ENCODE peak calls at places on chromosomes 16 and 17, in nine cellular contexts. One of them, this sample, is unnamed.

GRCh38 chr16:80788016-80788415 is 16.4 kb downstream of the CDYL2 start:
- DNase-seq in activated CD8-positive, alpha-beta memory T cell treated with anti-CD3 and anti-CD28 coated beads for 1 hour: no peak
- DNase-seq in T-cell: no peak
- DNase-seq in GM10248: no peak
- DNase-seq in iPS-NIHi11: no peak
- DNase-seq in T1000: no peak
- DNase-seq in naive B cell: no peak
- DNase-seq in GM04503: peak; percentile 68
- DNase-seq in NCI-H226: no peak
- DNase-seq in this sample: peak; percentile 30

GRCh38 chr17:511001-511690 is 158.5 kb upstream of the RPH3AL start:
- DNase-seq in activated CD8-positive, alpha-beta memory T cell treated with anti-CD3 and anti-CD28 coated beads for 1 hour: no peak
- DNase-seq in T-cell: no peak
- DNase-seq in GM10248: no peak
- DNase-seq in iPS-NIHi11: no peak
- DNase-seq in T1000: peak; percentile 31
- DNase-seq in naive B cell: no peak
- DNase-seq in GM04503: peak; percentile 75
- DNase-seq in NCI-H226: no peak
- DNase-seq in this sample: peak; percentile 65

GRCh38 chr17:67157732-67158639 is 87.0 kb downstream of the HELZ start:
- DNase-seq in activated CD8-positive, alpha-beta memory T cell treated with anti-CD3 and anti-CD28 coated beads for 1 hour: no peak
- DNase-seq in T-cell: no peak
- DNase-seq in GM10248: peak; percentile 17
- DNase-seq in iPS-NIHi11: peak; percentile 21
- DNase-seq in T1000: no peak
- DNase-seq in naive B cell: no peak
- DNase-seq in GM04503: no peak
- DNase-seq in NCI-H226: peak; percentile 17
- DNase-seq in this sample: no peak

GRCh38 chr16:75532791-75533190 is 3.1 kb downstream of the CHST5 start:
- DNase-seq in activated CD8-positive, alpha-beta memory T cell treated with anti-CD3 and anti-CD28 coated beads for 1 hour: no peak
- DNase-seq in T-cell: no peak
- DNase-seq in GM10248: no peak
- DNase-seq in iPS-NIHi11: no peak
- DNase-seq in T1000: no peak
- DNase-seq in naive B cell: no peak
- DNase-seq in GM04503: no peak
- DNase-seq in NCI-H226: no peak
- DNase-seq in this sample: no peak

GRCh38 chr16:47309581-47310312 is 151.1 kb downstream of the ITFG1 start:
- DNase-seq in activated CD8-positive, alpha-beta memory T cell treated with anti-CD3 and anti-CD28 coated beads for 1 hour: no peak
- DNase-seq in T-cell: no peak
- DNase-seq in GM10248: no peak
- DNase-seq in iPS-NIHi11: no peak
- DNase-seq in T1000: no peak
- DNase-seq in naive B cell: no peak
- DNase-seq in GM04503: no peak
- DNase-seq in NCI-H226: no peak
- DNase-seq in this sample: no peak

GRCh38 chr17:48540213-48540612 is 4.7 kb downstream of the HOXB2 start:
- DNase-seq in activated CD8-positive, alpha-beta memory T cell treated with anti-CD3 and anti-CD28 coated beads for 1 hour: no peak
- DNase-seq in T-cell: no peak
- DNase-seq in GM10248: no peak
- DNase-seq in iPS-NIHi11: no peak
- DNase-seq in T1000: no peak
- DNase-seq in naive B cell: no peak
- DNase-seq in GM04503: no peak
- DNase-seq in NCI-H226: no peak
- DNase-seq in this sample: no peak

GRCh38 chr16:67555795-67556212 is 6.5 kb upstream of the CTCF start:
- DNase-seq in activated CD8-positive, alpha-beta memory T cell treated with anti-CD3 and anti-CD28 coated beads for 1 hour: no peak
- DNase-seq in T-cell: no peak
- DNase-seq in GM10248: no peak
- DNase-seq in iPS-NIHi11: no peak
- DNase-seq in T1000: no peak
- DNase-seq in naive B cell: no peak
- DNase-seq in GM04503: peak; percentile 30
- DNase-seq in NCI-H226: no peak
- DNase-seq in this sample: peak; percentile 86

GRCh38 chr16:13542284-13542683 is 377.7 kb upstream of the ERCC4 start:
- DNase-seq in activated CD8-positive, alpha-beta memory T cell treated with anti-CD3 and anti-CD28 coated beads for 1 hour: no peak
- DNase-seq in T-cell: no peak
- DNase-seq in GM10248: no peak
- DNase-seq in iPS-NIHi11: no peak
- DNase-seq in T1000: no peak
- DNase-seq in naive B cell: no peak
- DNase-seq in GM04503: no peak
- DNase-seq in NCI-H226: no peak
- DNase-seq in this sample: no peak

GRCh38 chr17:59746849-59747445 is 39.5 kb downstream of the VMP1 start:
- DNase-seq in activated CD8-positive, alpha-beta memory T cell treated with anti-CD3 and anti-CD28 coated beads for 1 hour: no peak
- DNase-seq in T-cell: no peak
- DNase-seq in GM10248: peak; percentile 50
- DNase-seq in iPS-NIHi11: peak; percentile 26
- DNase-seq in T1000: no peak
- DNase-seq in naive B cell: no peak
- DNase-seq in GM04503: no peak
- DNase-seq in NCI-H226: no peak
- DNase-seq in this sample: no peak

GRCh38 chr16:10514369-10515055 is 65.9 kb downstream of the EMP2 start:
- DNase-seq in activated CD8-positive, alpha-beta memory T cell treated with anti-CD3 and anti-CD28 coated beads for 1 hour: peak; percentile 11
- DNase-seq in T-cell: peak; percentile 41
- DNase-seq in GM10248: peak; percentile 54
- DNase-seq in iPS-NIHi11: peak; percentile 58
- DNase-seq in T1000: peak; percentile 28
- DNase-seq in naive B cell: peak; percentile 55
- DNase-seq in GM04503: peak; percentile 27
- DNase-seq in NCI-H226: no peak
- DNase-seq in this sample: no peak

GRCh38 chr17:36152639-36153120 is 23.8 kb downstream of the TBC1D3B start:
- DNase-seq in activated CD8-positive, alpha-beta memory T cell treated with anti-CD3 and anti-CD28 coated beads for 1 hour: no peak
- DNase-seq in T-cell: no peak
- DNase-seq in GM10248: no peak
- DNase-seq in iPS-NIHi11: no peak
- DNase-seq in T1000: no peak
- DNase-seq in naive B cell: no peak
- DNase-seq in GM04503: peak; percentile 8
- DNase-seq in NCI-H226: no peak
- DNase-seq in this sample: no peak

GRCh38 chr17:39084558-39084957 is 66.9 kb downstream of the PLXDC1 start:
- DNase-seq in activated CD8-positive, alpha-beta memory T cell treated with anti-CD3 and anti-CD28 coated beads for 1 hour: no peak
- DNase-seq in T-cell: no peak
- DNase-seq in GM10248: no peak
- DNase-seq in iPS-NIHi11: no peak
- DNase-seq in T1000: no peak
- DNase-seq in naive B cell: no peak
- DNase-seq in GM04503: no peak
- DNase-seq in NCI-H226: no peak
- DNase-seq in this sample: no peak

GRCh38 chr16:69286941-69287713 is 24.0 kb upstream of the VPS4A start:
- DNase-seq in activated CD8-positive, alpha-beta memory T cell treated with anti-CD3 and anti-CD28 coated beads for 1 hour: peak; percentile 4
- DNase-seq in T-cell: peak; percentile 29
- DNase-seq in GM10248: peak; percentile 56
- DNase-seq in iPS-NIHi11: peak; percentile 28
- DNase-seq in T1000: no peak
- DNase-seq in naive B cell: peak; percentile 54
- DNase-seq in GM04503: no peak
- DNase-seq in NCI-H226: peak; percentile 49
- DNase-seq in this sample: peak; percentile 4

GRCh38 chr17:9233271-9233599 is 211.9 kb downstream of the NTN1 start:
- DNase-seq in activated CD8-positive, alpha-beta memory T cell treated with anti-CD3 and anti-CD28 coated beads for 1 hour: no peak
- DNase-seq in T-cell: no peak
- DNase-seq in GM10248: no peak
- DNase-seq in iPS-NIHi11: no peak
- DNase-seq in T1000: no peak
- DNase-seq in naive B cell: no peak
- DNase-seq in GM04503: no peak
- DNase-seq in NCI-H226: no peak
- DNase-seq in this sample: no peak

GRCh38 chr17:16465861-16466338 is 26.1 kb downstream of the LRRC75A start:
- DNase-seq in activated CD8-positive, alpha-beta memory T cell treated with anti-CD3 and anti-CD28 coated beads for 1 hour: no peak
- DNase-seq in T-cell: no peak
- DNase-seq in GM10248: no peak
- DNase-seq in iPS-NIHi11: no peak
- DNase-seq in T1000: no peak
- DNase-seq in naive B cell: no peak
- DNase-seq in GM04503: no peak
- DNase-seq in NCI-H226: no peak
- DNase-seq in this sample: no peak

GRCh38 chr17:77188084-77189066 is 47.6 kb downstream of the SEC14L1 start:
- DNase-seq in activated CD8-positive, alpha-beta memory T cell treated with anti-CD3 and anti-CD28 coated beads for 1 hour: no peak
- DNase-seq in T-cell: no peak
- DNase-seq in GM10248: no peak
- DNase-seq in iPS-NIHi11: no peak
- DNase-seq in T1000: no peak
- DNase-seq in naive B cell: no peak
- DNase-seq in GM04503: no peak
- DNase-seq in NCI-H226: no peak
- DNase-seq in this sample: no peak

GRCh38 chr16:80693553-80693952 is 110.8 kb downstream of the CDYL2 start:
- DNase-seq in activated CD8-positive, alpha-beta memory T cell treated with anti-CD3 and anti-CD28 coated beads for 1 hour: no peak
- DNase-seq in T-cell: no peak
- DNase-seq in GM10248: no peak
- DNase-seq in iPS-NIHi11: no peak
- DNase-seq in T1000: no peak
- DNase-seq in naive B cell: no peak
- DNase-seq in GM04503: no peak
- DNase-seq in NCI-H226: no peak
- DNase-seq in this sample: no peak

GRCh38 chr17:68101992-68102758 is 66.6 kb downstream of the KPNA2 start:
- DNase-seq in activated CD8-positive, alpha-beta memory T cell treated with anti-CD3 and anti-CD28 coated beads for 1 hour: peak; percentile 14
- DNase-seq in T-cell: peak; percentile 13
- DNase-seq in GM10248: no peak
- DNase-seq in iPS-NIHi11: peak; percentile 11
- DNase-seq in T1000: no peak
- DNase-seq in naive B cell: peak; percentile 12
- DNase-seq in GM04503: no peak
- DNase-seq in NCI-H226: no peak
- DNase-seq in this sample: no peak

GRCh38 chr16:70453891-70454220 is 539 bp upstream of the FCSK start:
- DNase-seq in activated CD8-positive, alpha-beta memory T cell treated with anti-CD3 and anti-CD28 coated beads for 1 hour: no peak
- DNase-seq in T-cell: no peak
- DNase-seq in GM10248: no peak
- DNase-seq in iPS-NIHi11: no peak
- DNase-seq in T1000: no peak
- DNase-seq in naive B cell: no peak
- DNase-seq in GM04503: no peak
- DNase-seq in NCI-H226: peak; percentile 24
- DNase-seq in this sample: no peak

GRCh38 chr17:63419949-63420867 is 25.9 kb downstream of the CYB561 start:
- DNase-seq in activated CD8-positive, alpha-beta memory T cell treated with anti-CD3 and anti-CD28 coated beads for 1 hour: no peak
- DNase-seq in T-cell: peak; percentile 39
- DNase-seq in GM10248: no peak
- DNase-seq in iPS-NIHi11: no peak
- DNase-seq in T1000: no peak
- DNase-seq in naive B cell: no peak
- DNase-seq in GM04503: no peak
- DNase-seq in NCI-H226: no peak
- DNase-seq in this sample: no peak

This sample was measured in foreskin keratinocyte.